ENCODE peak calls at places on chromosomes 3 and 15, in four cellular contexts. K, Z, W and R are unnamed samples.
A peak's percentile ranks its signal among the peaks of the same experiment; 100 is the strongest.

GRCh38 chr15:44149224-44149623 is 45.8 kb downstream of the FRMD5 start:
- DNase-seq in W (no peak), Z (no peak), K (no peak), R (no peak)

GRCh38 chr15:88624156-88624970 is 3.2 kb downstream of the AEN start:
- DNase-seq in K (no peak), W (no peak), Z (peak; percentile 56), R (no peak)

GRCh38 chr15:25710184-25710583 is 152.9 kb downstream of the ATP10A start:
- DNase-seq in K (no peak), Z (peak; percentile 18), W (peak; percentile 30), R (peak; percentile 64)

GRCh38 chr3:41489205-41489604 is 289.9 kb downstream of the CTNNB1 start:
- DNase-seq in Z (no peak), K (no peak), W (no peak), R (no peak)

GRCh38 chr3:187367561-187368103 is 553 bp upstream of the RTP4 start:
- DNase-seq in W (no peak), K (no peak), Z (no peak), R (peak; percentile 27)

GRCh38 chr3:122960652-122961051 is 66.9 kb downstream of the SEMA5B start:
- DNase-seq in W (no peak), K (no peak), Z (no peak), R (no peak)

GRCh38 chr3:25033407-25034029 is 394.5 kb upstream of the RARB start:
- DNase-seq in Z (no peak), K (peak; percentile 59), W (peak; percentile 45), R (peak; percentile 19)

GRCh38 chr3:71393093-71393492 is 190.4 kb downstream of the FOXP1 start:
- DNase-seq in Z (no peak), K (no peak), W (no peak), R (no peak)

GRCh38 chr3:42090973-42091731 is at the start of gene TRAK1:
- DNase-seq in K (peak; percentile 37), Z (no peak), W (no peak), R (no peak)

GRCh38 chr15:42360535-42361112 is 1.3 kb downstream of the CAPN3 start:
- DNase-seq in K (no peak), W (no peak), Z (no peak), R (no peak)

GRCh38 chr15:31366169-31366734 is 39.6 kb downstream of the KLF13 start:
- DNase-seq in K (no peak), W (no peak), Z (no peak), R (no peak)